ENCODE peak calls at places on chromosomes 6 and 20, in seven cellular contexts. X is IMR-90, F is bronchial epithelial cell, P is foreskin fibroblast, K is endothelial cell of umbilical vein, V is GM10248, T is endothelial cell. Z is an unnamed sample.

GRCh38 chr6:87139236-87139635 is 16.1 kb upstream of the ZNF292 start:
- DNase-seq in K (peak), T (peak), P (no peak), X (peak), V (peak), F (peak), Z (peak)

GRCh38 chr20:64086801-64087200 is 2.6 kb upstream of the LKAAEAR1 start:
- DNase-seq in K (no peak), T (no peak), V (no peak), F (peak), X (no peak), P (no peak), Z (no peak)

GRCh38 chr20:38805958-38806854 is 709 bp downstream of the PPP1R16B start:
- DNase-seq in K (peak), V (peak), T (peak), X (no peak), P (no peak), F (no peak), Z (peak)

GRCh38 chr6:158559338-158559894 is 475 bp upstream of the TMEM181 start:
- DNase-seq in V (no peak), F (no peak), T (no peak), P (no peak), X (no peak), K (no peak), Z (no peak)

GRCh38 chr6:85574932-85575598 is 18.6 kb downstream of the SNX14 start:
- DNase-seq in P (peak), K (peak), T (no peak), F (peak), X (peak), V (no peak), Z (no peak)

GRCh38 chr6:33692760-33693158 is 18.7 kb downstream of the UQCC2 start:
- DNase-seq in V (no peak), P (peak), K (no peak), F (peak), X (peak), T (no peak), Z (peak)

GRCh38 chr6:17600527-17601388 is 656 bp downstream of the FAM8A1 start:
- DNase-seq in T (peak), P (no peak), F (peak), V (peak), X (peak), K (peak), Z (peak)

GRCh38 chr6:149855040-149855654 is 9.0 kb downstream of the LRP11 start:
- DNase-seq in X (peak), T (no peak), V (no peak), F (peak), P (peak), K (peak), Z (no peak)

GRCh38 chr6:118768904-118769325 is 117.5 kb upstream of the CEP85L start:
- DNase-seq in F (peak), X (no peak), V (no peak), K (no peak), P (no peak), T (no peak), Z (no peak)

GRCh38 chr6:142853244-142854180 is 91.5 kb downstream of the HIVEP2 start:
- DNase-seq in X (peak), T (no peak), P (no peak), F (peak), K (no peak), V (no peak), Z (no peak)

GRCh38 chr20:38153011-38153329 is 12.1 kb downstream of the TGM2 start:
- DNase-seq in V (no peak), T (no peak), X (no peak), P (no peak), K (no peak), F (no peak), Z (no peak)

GRCh38 chr6:14763139-14763538 is 482.7 kb upstream of the JARID2 start:
- DNase-seq in X (peak), F (peak), T (no peak), V (no peak), K (no peak), P (peak), Z (no peak)

GRCh38 chr6:158143700-158144099 is 24.4 kb downstream of the SERAC1 start:
- DNase-seq in X (peak), F (peak), T (peak), V (peak), K (no peak), P (no peak), Z (peak)

GRCh38 chr6:13355043-13355945 is 27.0 kb upstream of the TBC1D7 start:
- DNase-seq in F (peak), T (no peak), X (peak), P (peak), K (peak), V (no peak), Z (no peak)

GRCh38 chr6:165641672-165642156 is 21.3 kb downstream of the PDE10A start:
- DNase-seq in V (no peak), X (no peak), P (no peak), K (no peak), T (no peak), F (no peak), Z (no peak)

GRCh38 chr6:24614648-24615047 is 31.3 kb downstream of the KIAA0319 start:
- DNase-seq in P (no peak), X (no peak), V (no peak), K (no peak), F (no peak), T (no peak), Z (no peak)

GRCh38 chr6:42315991-42316378 is 98.3 kb upstream of the MRPS10 start:
- DNase-seq in T (no peak), X (peak), P (peak), F (peak), K (peak), V (peak), Z (peak)

GRCh38 chr6:162099685-162100084 is 627.9 kb downstream of the PRKN start:
- DNase-seq in P (peak), T (no peak), X (peak), K (no peak), F (peak), V (no peak), Z (no peak)

GRCh38 chr20:43849496-43850197 is 65.0 kb upstream of the TOX2 start:
- DNase-seq in T (no peak), X (peak), F (peak), V (no peak), P (peak), K (peak), Z (no peak)

GRCh38 chr6:18405477-18406293 is 18.5 kb downstream of the RNF144B start:
- DNase-seq in P (peak), X (peak), V (no peak), T (no peak), F (peak), K (peak), Z (no peak)

GRCh38 chr20:41355598-41356203 is 10.9 kb downstream of the EMILIN3 start:
- DNase-seq in P (no peak), F (no peak), T (no peak), X (no peak), V (no peak), K (no peak), Z (no peak)

GRCh38 chr6:80179691-80180090 is 73.2 kb downstream of the BCKDHB start:
- DNase-seq in V (no peak), F (peak), X (peak), T (no peak), P (peak), K (peak), Z (no peak)

GRCh38 chr6:89649682-89650081 is 11.1 kb upstream of the LYRM2 start:
- DNase-seq in V (no peak), F (no peak), P (no peak), T (no peak), K (no peak), X (no peak), Z (no peak)

GRCh38 chr6:6546318-6547110 is 42.0 kb upstream of the LY86 start:
- DNase-seq in X (peak), K (no peak), T (peak), V (peak), F (peak), P (no peak), Z (peak)

GRCh38 chr6:129635396-129636164 is 74.4 kb downstream of the ARHGAP18 start:
- DNase-seq in F (no peak), V (no peak), X (peak), P (peak), T (no peak), K (peak), Z (no peak)

GRCh38 chr6:16336056-16336810 is 97.8 kb downstream of the GMPR start:
- DNase-seq in K (peak), X (no peak), F (peak), V (no peak), P (no peak), T (no peak), Z (no peak)

GRCh38 chr6:138086573-138087196 is 20.5 kb downstream of the PERP start:
- DNase-seq in T (no peak), P (no peak), X (peak), F (peak), V (no peak), K (no peak), Z (no peak)

GRCh38 chr6:39330476-39330875 is 8.0 kb upstream of the KCNK16 start:
- DNase-seq in X (no peak), T (no peak), K (no peak), P (no peak), F (no peak), V (no peak), Z (no peak)

DNA sequence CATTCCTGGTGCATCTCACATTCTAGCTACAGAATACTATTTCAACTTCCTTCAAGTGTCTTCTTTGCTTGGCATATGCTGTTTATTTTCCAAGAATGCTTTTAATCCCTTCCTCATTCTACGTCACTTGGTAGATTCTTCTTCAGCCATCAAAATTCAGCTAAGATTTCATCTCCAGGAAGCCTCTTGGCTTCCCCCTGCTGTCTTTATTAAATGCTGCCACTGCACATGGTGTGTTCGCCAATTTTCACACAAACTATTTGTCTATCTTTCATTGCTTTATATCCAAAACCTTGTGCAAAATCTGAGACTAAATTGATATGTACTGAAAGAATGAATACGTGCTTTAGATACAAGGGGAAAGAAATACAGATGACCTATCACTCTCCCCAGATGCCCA is 253.0 kb downstream of the RFPL4B start:
- DNase-seq in X (no peak), K (no peak), P (no peak), V (no peak), F (no peak), T (no peak), Z (no peak)
- TF ChIP-seq CTCF in X (peak), K (no peak), P (no peak), V (no peak), F (no peak), T (no peak), Z (no peak)

GRCh38 chr6:3887150-3887700 is 38.1 kb downstream of the FAM50B start:
- DNase-seq in V (peak), K (peak), F (peak), X (peak), T (no peak), P (peak), Z (no peak)
- TF ChIP-seq CTCF in V (no peak), K (peak), F (peak), X (peak), T (no peak), P (peak), Z (no peak)

GRCh38 chr20:440148-440547 is 22.2 kb downstream of the TBC1D20 start:
- DNase-seq in X (no peak), P (no peak), F (no peak), V (no peak), T (no peak), K (no peak), Z (no peak)

GRCh38 chr20:438581-439469 is 23.5 kb downstream of the TBC1D20 start:
- DNase-seq in K (peak), T (no peak), V (no peak), P (no peak), X (no peak), F (no peak), Z (peak)

GRCh38 chr20:437787-438486 is 24.4 kb downstream of the TBC1D20 start:
- DNase-seq in P (no peak), T (no peak), K (peak), V (no peak), X (no peak), F (no peak), Z (no peak)

GRCh38 chr20:443223-443793 is 19.0 kb downstream of the TBC1D20 start:
- DNase-seq in X (no peak), T (no peak), V (no peak), P (no peak), K (no peak), F (no peak), Z (no peak)

DNA sequence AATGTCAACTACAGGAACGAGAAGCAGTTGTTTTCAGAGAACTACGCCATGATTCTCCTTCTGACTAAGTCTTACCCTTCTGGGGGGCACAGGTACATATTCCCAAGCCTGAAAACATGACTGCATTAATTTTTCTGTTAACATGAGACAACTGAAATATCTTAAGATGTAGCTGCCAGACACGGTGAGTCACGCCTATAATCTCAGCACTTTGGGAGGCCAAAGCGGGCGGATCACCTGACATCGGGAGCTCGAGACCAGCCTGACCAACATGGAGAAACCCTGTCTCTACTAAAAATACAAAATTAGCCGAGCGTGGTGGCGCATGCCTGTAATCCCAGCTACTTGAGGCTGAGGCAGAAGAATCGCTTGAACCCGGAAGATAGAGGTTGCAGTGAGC is 21.7 kb downstream of the TBC1D20 start:
- DNase-seq in V (no peak), K (no peak), T (no peak), X (peak), P (no peak), F (no peak), Z (no peak)
- TF ChIP-seq CTCF in V (no peak), K (no peak), T (no peak), X (no peak), P (no peak), F (no peak), Z (no peak)

GRCh38 chr6:169937389-169938261 is 186.2 kb downstream of the ERMARD start:
- DNase-seq in X (no peak), P (no peak), F (no peak), K (no peak), T (no peak), V (no peak), Z (peak)
- TF ChIP-seq CTCF in X (no peak), P (no peak), F (no peak), K (no peak), T (no peak), V (no peak), Z (no peak)

GRCh38 chr6:168332020-168332419 is 12.4 kb upstream of the DACT2 start:
- DNase-seq in X (no peak), T (no peak), K (no peak), P (no peak), F (no peak), V (no peak), Z (no peak)

GRCh38 chr6:168333471-168333870 is 13.9 kb upstream of the DACT2 start:
- DNase-seq in T (no peak), F (no peak), K (no peak), P (no peak), X (no peak), V (no peak), Z (no peak)

GRCh38 chr6:168334072-168334471 is 14.5 kb upstream of the DACT2 start:
- DNase-seq in P (no peak), X (no peak), V (no peak), K (no peak), F (no peak), T (no peak), Z (no peak)

GRCh38 chr6:168331058-168331457 is 11.5 kb upstream of the DACT2 start:
- DNase-seq in T (no peak), V (no peak), F (no peak), X (no peak), K (no peak), P (no peak), Z (no peak)

GRCh38 chr6:168333039-168333438 is 13.5 kb upstream of the DACT2 start:
- DNase-seq in V (no peak), F (no peak), K (no peak), T (peak), X (no peak), P (no peak), Z (no peak)
- TF ChIP-seq CTCF in V (no peak), F (peak), K (no peak), T (peak), X (no peak), P (no peak), Z (no peak)

GRCh38 chr20:53623454-53624206 is 30.0 kb upstream of the ZNF217 start:
- DNase-seq in K (peak), T (peak), F (peak), X (peak), V (no peak), P (peak), Z (no peak)
- TF ChIP-seq CTCF in K (no peak), T (no peak), F (no peak), X (peak), V (no peak), P (no peak), Z (no peak)

DNA sequence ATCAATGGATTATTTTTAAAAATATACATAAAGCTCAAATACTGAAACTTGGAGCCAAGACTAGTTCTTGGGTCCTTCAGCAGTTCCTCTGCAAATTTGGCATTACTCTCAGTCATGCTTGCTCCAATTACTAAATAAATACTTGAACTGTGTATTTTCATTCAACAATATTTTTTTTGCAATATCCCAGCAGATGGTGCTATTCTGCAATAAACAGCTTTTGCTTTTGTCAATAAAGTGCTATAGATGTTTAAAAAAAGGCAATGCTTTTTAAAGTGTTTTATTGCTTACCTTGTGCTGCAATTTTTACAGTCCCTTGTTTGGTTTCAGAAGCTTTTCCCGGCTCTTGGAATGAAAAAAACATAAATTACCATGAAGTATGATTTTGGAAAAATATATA is 243.4 kb downstream of the TRDN start:
- DNase-seq in T (no peak), X (no peak), K (peak), F (peak), P (no peak), V (no peak), Z (no peak)
- TF ChIP-seq CTCF in T (peak), X (no peak), K (no peak), F (peak), P (no peak), V (no peak), Z (no peak)

GRCh38 chr20:18377896-18378481 is 88.8 kb downstream of the DZANK1 start:
- DNase-seq in X (no peak), F (no peak), T (no peak), V (no peak), K (no peak), P (no peak), Z (no peak)

DNA sequence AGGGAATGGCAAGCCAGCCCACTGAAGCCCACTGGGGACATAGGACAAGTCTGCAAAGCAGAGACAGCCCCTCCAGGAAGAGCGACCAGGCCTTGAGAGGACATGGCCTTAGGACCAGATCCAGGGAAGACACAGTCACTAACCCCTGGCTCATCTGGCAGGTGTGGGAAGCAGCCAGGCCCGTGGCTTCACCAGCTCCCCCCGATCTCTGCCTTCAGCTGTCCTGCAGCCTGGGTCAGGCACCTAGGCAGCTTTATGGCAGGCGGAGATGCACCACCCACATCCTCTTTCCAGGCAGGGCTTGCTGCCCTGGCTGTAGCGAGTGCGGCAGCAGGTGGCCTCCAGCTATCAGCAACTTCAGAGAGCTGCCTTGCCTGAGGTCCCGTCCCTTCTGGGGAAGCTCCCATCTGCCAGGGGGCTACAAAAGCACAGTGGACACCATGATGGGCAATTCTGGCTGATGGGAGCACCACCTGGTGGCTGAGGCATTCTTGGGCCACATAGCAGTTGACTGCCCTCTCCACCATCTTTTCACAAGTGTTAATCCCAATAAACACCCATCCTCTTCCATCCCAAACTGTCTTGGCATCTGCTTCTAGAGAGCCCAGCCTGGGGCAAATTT is 85.8 kb downstream of the DZANK1 start:
- DNase-seq in T (no peak), P (no peak), K (no peak), F (no peak), V (no peak), X (no peak), Z (no peak)
- TF ChIP-seq CTCF in T (no peak), P (no peak), K (no peak), F (peak), V (no peak), X (no peak), Z (no peak)

DNA sequence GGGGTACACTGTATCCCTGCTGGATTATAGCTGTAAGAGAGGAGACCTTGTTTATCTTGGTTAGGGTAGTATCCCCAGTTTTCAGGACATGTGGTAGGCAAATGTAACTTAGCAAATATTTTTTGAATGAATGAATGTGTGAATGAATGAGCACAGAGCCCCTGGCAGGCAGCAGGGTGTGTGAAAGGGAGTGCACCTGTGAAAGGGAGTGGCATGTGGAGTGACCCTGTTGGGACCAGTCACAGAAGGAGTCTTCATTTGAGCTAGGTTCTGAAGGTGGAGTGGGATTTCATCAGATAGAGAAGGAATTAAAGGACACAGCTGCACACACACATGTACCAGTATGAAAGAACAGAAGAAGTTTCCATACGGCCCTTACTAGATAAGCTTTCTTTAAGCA is 4.9 kb downstream of the SMAP1 start:
- DNase-seq in T (no peak), K (no peak), F (no peak), V (no peak), P (no peak), X (no peak), Z (no peak)
- TF ChIP-seq CTCF in T (no peak), K (no peak), F (no peak), V (no peak), P (no peak), X (no peak), Z (no peak)